ENCODE peak calls at places on chromosome 7, in eight cellular contexts. U is lower lobe of right lung, L is T-cell, T is BJ, I is right lobe of liver, Y is A673, E is NCI-H2029, Z is lung microvascular endothelial cell. X is an unnamed sample.

GRCh38 chr7:104552102-104552501 is 223.7 kb downstream of the LHFPL3 start:
- DNase-seq in U (no peak), L (no peak), T (no peak), I (no peak), Y (peak), E (no peak), Z (peak), X (peak)

GRCh38 chr7:152341039-152341913 is 94.5 kb downstream of the KMT2C start:
- DNase-seq in U (no peak), L (no peak), T (no peak), I (no peak), Y (peak), E (peak), Z (peak), X (no peak)

GRCh38 chr7:18192228-18192627 is 164.6 kb upstream of the PRPS1L1 start:
- DNase-seq in U (no peak), L (no peak), T (no peak), I (no peak), Y (no peak), E (no peak), Z (no peak), X (no peak)

GRCh38 chr7:50852901-50853300 is 70.2 kb upstream of the GRB10 start:
- DNase-seq in U (no peak), L (no peak), T (no peak), I (no peak), Y (no peak), E (no peak), Z (no peak), X (no peak)

GRCh38 chr7:145700488-145700887 is 416.1 kb upstream of the CNTNAP2 start:
- DNase-seq in U (no peak), L (no peak), T (no peak), I (no peak), Y (no peak), E (no peak), Z (no peak), X (no peak)

GRCh38 chr7:29297194-29297890 is 102.8 kb downstream of the CHN2 start:
- DNase-seq in U (no peak), L (no peak), T (no peak), I (no peak), Y (no peak), E (no peak), Z (no peak), X (no peak)

GRCh38 chr7:42232275-42232674 is 4.7 kb downstream of the GLI3 start:
- DNase-seq in U (no peak), L (no peak), T (no peak), I (no peak), Y (peak), E (no peak), Z (no peak), X (no peak)

GRCh38 chr7:91836065-91836368 is 44.5 kb downstream of the MTERF1 start:
- DNase-seq in U (no peak), L (no peak), T (no peak), I (no peak), Y (peak), E (peak), Z (no peak), X (no peak)

GRCh38 chr7:81470084-81470723 is 299.6 kb downstream of the HGF start:
- DNase-seq in U (peak), L (peak), T (no peak), I (peak), Y (peak), E (peak), Z (peak), X (no peak)

GRCh38 chr7:121576148-121576921 is 180.2 kb upstream of the FAM3C start:
- DNase-seq in U (no peak), L (no peak), T (no peak), I (no peak), Y (no peak), E (no peak), Z (no peak), X (no peak)